ENCODE peak calls at places on chromosomes 13 and 19, in seven cellular contexts. One of them, this sample, is unnamed.
A peak's percentile ranks its signal among the peaks of the same experiment; 100 is the strongest.

GRCh38 chr19:4061178-4061682 is 5.5 kb downstream of the ZBTB7A start:
- DNase-seq in H1: no peak
- DNase-seq in mesendoderm: no peak
- DNase-seq in IMR-90: no peak
- DNase-seq in trophoblast cell: no peak
- DNase-seq in mesenchymal stem cell: no peak
- DNase-seq in neuronal stem cell: no peak
- DNase-seq in this sample: peak; percentile 73

GRCh38 chr19:39670998-39671397 is 15.3 kb downstream of the LGALS16 start:
- DNase-seq in H1: no peak
- DNase-seq in mesendoderm: no peak
- DNase-seq in trophoblast cell: no peak
- DNase-seq in IMR-90: no peak
- DNase-seq in mesenchymal stem cell: no peak
- DNase-seq in neuronal stem cell: no peak
- DNase-seq in this sample: peak; percentile 50

GRCh38 chr19:41351339-41352245 is 2.1 kb downstream of the TGFB1 start:
- DNase-seq in H1: no peak
- DNase-seq in neuronal stem cell: no peak
- DNase-seq in mesenchymal stem cell: peak; percentile 75
- DNase-seq in mesendoderm: peak; percentile 63
- DNase-seq in IMR-90: peak; percentile 42
- DNase-seq in trophoblast cell: peak; percentile 53
- DNase-seq in this sample: peak; percentile 44

GRCh38 chr13:44373601-44374347 is at the start of gene SERP2:
- DNase-seq in H1: peak; percentile 49
- DNase-seq in trophoblast cell: no peak
- DNase-seq in neuronal stem cell: peak; percentile 41
- DNase-seq in IMR-90: no peak
- DNase-seq in mesenchymal stem cell: no peak
- DNase-seq in mesendoderm: peak; percentile 76
- DNase-seq in this sample: peak; percentile 90

GRCh38 chr13:100537486-100537885 is 51.1 kb downstream of the GGACT start:
- DNase-seq in H1: no peak
- DNase-seq in neuronal stem cell: no peak
- DNase-seq in trophoblast cell: no peak
- DNase-seq in mesenchymal stem cell: no peak
- DNase-seq in mesendoderm: no peak
- DNase-seq in IMR-90: no peak
- DNase-seq in this sample: no peak

GRCh38 chr13:66665991-66666390 is 564.1 kb downstream of the PCDH9 start:
- DNase-seq in neuronal stem cell: peak; percentile 61
- DNase-seq in IMR-90: peak; percentile 88
- DNase-seq in trophoblast cell: no peak
- DNase-seq in mesenchymal stem cell: peak; percentile 94
- DNase-seq in mesendoderm: peak; percentile 74
- DNase-seq in H1: no peak
- DNase-seq in this sample: peak; percentile 51

GRCh38 chr19:913080-913748 is at the start of gene R3HDM4:
- DNase-seq in H1: no peak
- DNase-seq in neuronal stem cell: no peak
- DNase-seq in IMR-90: peak; percentile 37
- DNase-seq in trophoblast cell: no peak
- DNase-seq in mesendoderm: no peak
- DNase-seq in mesenchymal stem cell: peak; percentile 68
- DNase-seq in this sample: peak; percentile 62

GRCh38 chr13:98539655-98540054 is 37.3 kb downstream of the STK24 start:
- DNase-seq in IMR-90: no peak
- DNase-seq in trophoblast cell: no peak
- DNase-seq in mesenchymal stem cell: peak; percentile 92
- DNase-seq in neuronal stem cell: no peak
- DNase-seq in H1: no peak
- DNase-seq in mesendoderm: no peak
- DNase-seq in this sample: no peak

GRCh38 chr13:72561791-72562190 is 165.6 kb downstream of the MZT1 start:
- DNase-seq in mesendoderm: no peak
- DNase-seq in mesenchymal stem cell: no peak
- DNase-seq in neuronal stem cell: no peak
- DNase-seq in H1: no peak
- DNase-seq in trophoblast cell: no peak
- DNase-seq in IMR-90: no peak
- DNase-seq in this sample: no peak

GRCh38 chr19:44671400-44671799 is at the start of gene CEACAM19:
- DNase-seq in H1: no peak
- DNase-seq in mesenchymal stem cell: no peak
- DNase-seq in neuronal stem cell: no peak
- DNase-seq in mesendoderm: no peak
- DNase-seq in trophoblast cell: no peak
- DNase-seq in IMR-90: no peak
- DNase-seq in this sample: no peak

GRCh38 chr13:74136089-74136658 is 2.0 kb upstream of the KLF12 start:
- DNase-seq in neuronal stem cell: no peak
- DNase-seq in mesenchymal stem cell: peak; percentile 65
- DNase-seq in trophoblast cell: no peak
- DNase-seq in H1: no peak
- DNase-seq in mesendoderm: peak; percentile 28
- DNase-seq in IMR-90: peak; percentile 62
- DNase-seq in this sample: no peak

GRCh38 chr19:47681936-47682335 is 31.3 kb upstream of the EHD2 start:
- DNase-seq in IMR-90: no peak
- DNase-seq in mesenchymal stem cell: no peak
- DNase-seq in neuronal stem cell: no peak
- DNase-seq in mesendoderm: no peak
- DNase-seq in H1: no peak
- DNase-seq in trophoblast cell: no peak
- DNase-seq in this sample: no peak

GRCh38 chr19:1325568-1326294 is 40.1 kb downstream of the EFNA2 start:
- DNase-seq in trophoblast cell: no peak
- DNase-seq in IMR-90: no peak
- DNase-seq in mesenchymal stem cell: no peak
- DNase-seq in neuronal stem cell: no peak
- DNase-seq in mesendoderm: no peak
- DNase-seq in H1: no peak
- DNase-seq in this sample: no peak

GRCh38 chr19:47521473-47522180 is 6.8 kb upstream of the NAPA start:
- DNase-seq in mesendoderm: no peak
- DNase-seq in neuronal stem cell: no peak
- DNase-seq in mesenchymal stem cell: no peak
- DNase-seq in IMR-90: no peak
- DNase-seq in H1: no peak
- DNase-seq in trophoblast cell: no peak
- DNase-seq in this sample: no peak

GRCh38 chr13:106649495-106649894 is 81.6 kb upstream of the ARGLU1 start:
- DNase-seq in mesendoderm: no peak
- DNase-seq in neuronal stem cell: no peak
- DNase-seq in H1: no peak
- DNase-seq in trophoblast cell: no peak
- DNase-seq in mesenchymal stem cell: no peak
- DNase-seq in IMR-90: peak; percentile 22
- DNase-seq in this sample: no peak

GRCh38 chr19:42099336-42099925 is 23.5 kb downstream of the ZNF574 start:
- DNase-seq in mesenchymal stem cell: no peak
- DNase-seq in IMR-90: no peak
- DNase-seq in trophoblast cell: no peak
- DNase-seq in neuronal stem cell: no peak
- DNase-seq in H1: no peak
- DNase-seq in mesendoderm: no peak
- DNase-seq in this sample: no peak

GRCh38 chr19:47186337-47187022 is 44.5 kb downstream of the BBC3 start:
- DNase-seq in mesendoderm: no peak
- DNase-seq in trophoblast cell: no peak
- DNase-seq in neuronal stem cell: no peak
- DNase-seq in IMR-90: no peak
- DNase-seq in H1: no peak
- DNase-seq in mesenchymal stem cell: no peak
- DNase-seq in this sample: no peak

GRCh38 chr19:13844130-13844631 is 32.8 kb upstream of the NANOS3 start:
- DNase-seq in mesenchymal stem cell: no peak
- DNase-seq in mesendoderm: no peak
- DNase-seq in IMR-90: no peak
- DNase-seq in trophoblast cell: no peak
- DNase-seq in H1: no peak
- DNase-seq in neuronal stem cell: no peak
- DNase-seq in this sample: no peak

GRCh38 chr13:102293723-102294122 is 108.1 kb downstream of the FGF14 start:
- DNase-seq in H1: no peak
- DNase-seq in IMR-90: no peak
- DNase-seq in trophoblast cell: no peak
- DNase-seq in mesendoderm: no peak
- DNase-seq in mesenchymal stem cell: no peak
- DNase-seq in neuronal stem cell: no peak
- DNase-seq in this sample: no peak

GRCh38 chr19:45816236-45817009 is 1.3 kb upstream of the RSPH6A start:
- DNase-seq in mesendoderm: no peak
- DNase-seq in mesenchymal stem cell: no peak
- DNase-seq in H1: no peak
- DNase-seq in neuronal stem cell: no peak
- DNase-seq in trophoblast cell: no peak
- DNase-seq in IMR-90: no peak
- DNase-seq in this sample: no peak

GRCh38 chr19:11296264-11296663 is 304 bp downstream of the TSPAN16 start:
- DNase-seq in H1: no peak
- DNase-seq in mesendoderm: no peak
- DNase-seq in IMR-90: no peak
- DNase-seq in neuronal stem cell: no peak
- DNase-seq in mesenchymal stem cell: no peak
- DNase-seq in trophoblast cell: no peak
- DNase-seq in this sample: no peak

GRCh38 chr19:343451-343931 is 1.1 kb downstream of the MIER2 start:
- DNase-seq in neuronal stem cell: no peak
- DNase-seq in IMR-90: no peak
- DNase-seq in mesendoderm: no peak
- DNase-seq in trophoblast cell: no peak
- DNase-seq in mesenchymal stem cell: no peak
- DNase-seq in H1: no peak
- DNase-seq in this sample: no peak

GRCh38 chr13:20525144-20525600 is 485 bp downstream of the CRYL1 start:
- DNase-seq in H1: no peak
- DNase-seq in trophoblast cell: peak; percentile 3
- DNase-seq in mesenchymal stem cell: peak; percentile 20
- DNase-seq in mesendoderm: peak; percentile 23
- DNase-seq in neuronal stem cell: peak; percentile 11
- DNase-seq in IMR-90: no peak
- DNase-seq in this sample: peak; percentile 61

GRCh38 chr19:13846533-13847032 is 30.4 kb upstream of the NANOS3 start:
- DNase-seq in mesendoderm: peak; percentile 99
- DNase-seq in neuronal stem cell: no peak
- DNase-seq in H1: no peak
- DNase-seq in IMR-90: peak; percentile 93
- DNase-seq in mesenchymal stem cell: peak; percentile 99
- DNase-seq in trophoblast cell: peak; percentile 97
- DNase-seq in this sample: peak; percentile 95

GRCh38 chr19:39237200-39238184 is 7.3 kb downstream of the IFNL3 start:
- DNase-seq in mesenchymal stem cell: no peak
- DNase-seq in mesendoderm: peak; percentile 41
- DNase-seq in trophoblast cell: peak; percentile 63
- DNase-seq in H1: no peak
- DNase-seq in neuronal stem cell: no peak
- DNase-seq in IMR-90: no peak
- DNase-seq in this sample: peak; percentile 71

GRCh38 chr19:16400911-16401675 is 70.7 kb downstream of the EPS15L1 start:
- DNase-seq in H1: no peak
- DNase-seq in mesenchymal stem cell: no peak
- DNase-seq in trophoblast cell: no peak
- DNase-seq in neuronal stem cell: no peak
- DNase-seq in IMR-90: peak; percentile 4
- DNase-seq in mesendoderm: no peak
- DNase-seq in this sample: no peak

GRCh38 chr19:35224681-35225604 is 3.6 kb downstream of the FAM187B start:
- DNase-seq in neuronal stem cell: no peak
- DNase-seq in trophoblast cell: no peak
- DNase-seq in IMR-90: no peak
- DNase-seq in H1: no peak
- DNase-seq in mesendoderm: no peak
- DNase-seq in mesenchymal stem cell: no peak
- DNase-seq in this sample: peak; percentile 80

GRCh38 chr19:38781058-38781457 is 7.7 kb upstream of the LGALS7 start:
- DNase-seq in mesenchymal stem cell: no peak
- DNase-seq in H1: no peak
- DNase-seq in trophoblast cell: no peak
- DNase-seq in neuronal stem cell: no peak
- DNase-seq in mesendoderm: no peak
- DNase-seq in IMR-90: no peak
- DNase-seq in this sample: no peak

GRCh38 chr19:28744943-28745342 is 468.0 kb downstream of the UQCRFS1 start:
- DNase-seq in IMR-90: no peak
- DNase-seq in mesendoderm: no peak
- DNase-seq in trophoblast cell: no peak
- DNase-seq in neuronal stem cell: no peak
- DNase-seq in H1: no peak
- DNase-seq in mesenchymal stem cell: no peak
- DNase-seq in this sample: no peak
- H2BK5ac ChIP-seq in IMR-90: no peak overlapping the region
- H2BK5ac ChIP-seq in mesendoderm: no peak overlapping the region
- H2BK5ac ChIP-seq in trophoblast cell: no peak overlapping the region
- H2BK5ac ChIP-seq in neuronal stem cell: no peak overlapping the region
- H2BK5ac ChIP-seq in H1: no peak overlapping the region
- H2BK5ac ChIP-seq in mesenchymal stem cell: no peak overlapping the region
- H2BK5ac ChIP-seq in this sample: no peak overlapping the region

GRCh38 chr13:93060144-93060543 is 166.5 kb upstream of the GPC6 start:
- DNase-seq in mesendoderm: no peak
- DNase-seq in IMR-90: no peak
- DNase-seq in trophoblast cell: no peak
- DNase-seq in H1: no peak
- DNase-seq in mesenchymal stem cell: no peak
- DNase-seq in neuronal stem cell: no peak
- DNase-seq in this sample: no peak

GRCh38 chr13:93058301-93058700 is 168.3 kb upstream of the GPC6 start:
- DNase-seq in mesendoderm: no peak
- DNase-seq in neuronal stem cell: no peak
- DNase-seq in mesenchymal stem cell: no peak
- DNase-seq in IMR-90: no peak
- DNase-seq in trophoblast cell: no peak
- DNase-seq in H1: no peak
- DNase-seq in this sample: no peak

GRCh38 chr13:93055233-93055632 is 171.4 kb upstream of the GPC6 start:
- DNase-seq in H1: no peak
- DNase-seq in IMR-90: no peak
- DNase-seq in trophoblast cell: no peak
- DNase-seq in mesenchymal stem cell: no peak
- DNase-seq in neuronal stem cell: no peak
- DNase-seq in mesendoderm: peak; percentile 67
- DNase-seq in this sample: no peak
- H2BK5ac ChIP-seq in H1: no peak overlapping the region
- H2BK5ac ChIP-seq in IMR-90: no peak overlapping the region
- H2BK5ac ChIP-seq in trophoblast cell: no peak overlapping the region
- H2BK5ac ChIP-seq in mesenchymal stem cell: no peak overlapping the region
- H2BK5ac ChIP-seq in neuronal stem cell: no peak overlapping the region
- H2BK5ac ChIP-seq in mesendoderm: no peak overlapping the region
- H2BK5ac ChIP-seq in this sample: no peak overlapping the region

GRCh38 chr19:49779731-49780578 is 13.2 kb downstream of the AP2A1 start:
- DNase-seq in neuronal stem cell: no peak
- DNase-seq in IMR-90: no peak
- DNase-seq in trophoblast cell: no peak
- DNase-seq in H1: no peak
- DNase-seq in mesendoderm: no peak
- DNase-seq in mesenchymal stem cell: no peak
- DNase-seq in this sample: no peak
- H2BK5ac ChIP-seq in neuronal stem cell: no peak overlapping the region
- H2BK5ac ChIP-seq in IMR-90: no peak overlapping the region
- H2BK5ac ChIP-seq in trophoblast cell: no peak overlapping the region
- H2BK5ac ChIP-seq in H1: no peak overlapping the region
- H2BK5ac ChIP-seq in mesendoderm: no peak overlapping the region
- H2BK5ac ChIP-seq in mesenchymal stem cell: no peak overlapping the region
- H2BK5ac ChIP-seq in this sample: no peak overlapping the region

GRCh38 chr19:50207730-50208129 is 4.3 kb downstream of the MYH14 start:
- DNase-seq in neuronal stem cell: no peak
- DNase-seq in mesenchymal stem cell: no peak
- DNase-seq in IMR-90: no peak
- DNase-seq in trophoblast cell: no peak
- DNase-seq in H1: no peak
- DNase-seq in mesendoderm: no peak
- DNase-seq in this sample: no peak
- H2BK5ac ChIP-seq in neuronal stem cell: no peak overlapping the region
- H2BK5ac ChIP-seq in mesenchymal stem cell: no peak overlapping the region
- H2BK5ac ChIP-seq in IMR-90: no peak overlapping the region
- H2BK5ac ChIP-seq in trophoblast cell: no peak overlapping the region
- H2BK5ac ChIP-seq in H1: no peak overlapping the region
- H2BK5ac ChIP-seq in mesendoderm: no peak overlapping the region
- H2BK5ac ChIP-seq in this sample: no peak overlapping the region